ENCODE peak calls at places on chromosomes 6 and 20, in four cellular contexts. V, Q, D and X are unnamed samples. For H3K4me1, the result is how much of the 10 kb centered on the place peaks cover.

GRCh38 chr20:35306931-35307517 is 14.8 kb upstream of the FAM83C start:
- DNase-seq in V (peak), Q (no peak), D (peak), X (no peak)

GRCh38 chr20:1327241-1327653 is 1.7 kb downstream of the SDCBP2 start:
- DNase-seq in V (peak), Q (peak), D (peak), X (peak)

GRCh38 chr6:143337201-143337949 is 113.1 kb downstream of the ADAT2 start:
- DNase-seq in V (no peak), Q (peak), D (peak), X (no peak)

GRCh38 chr20:11234181-11234969 is 560.6 kb upstream of the JAG1 start:
- DNase-seq in V (no peak), Q (no peak), D (no peak), X (no peak)

GRCh38 chr20:47801759-47802158 is 16.5 kb upstream of the SULF2 start:
- DNase-seq in V (no peak), Q (no peak), D (no peak), X (no peak)

GRCh38 chr6:143160008-143160407 is 99.3 kb downstream of the AIG1 start:
- DNase-seq in V (no peak), Q (no peak), D (no peak), X (no peak)

GRCh38 chr20:46636514-46636913 is 14.7 kb downstream of the SLC13A3 start:
- DNase-seq in V (no peak), Q (no peak), D (no peak), X (no peak)

GRCh38 chr20:834151-834747 is 734 bp downstream of the FAM110A start:
- DNase-seq in V (no peak), Q (no peak), D (no peak), X (no peak)

GRCh38 chr6:63610944-63611343 is 24.7 kb upstream of the PHF3 start:
- DNase-seq in V (no peak), Q (no peak), D (no peak), X (no peak)

GRCh38 chr20:17674722-17675518 is 7.1 kb downstream of the RRBP1 start:
- DNase-seq in V (no peak), Q (no peak), D (no peak), X (no peak)
- H3K4me1 ChIP-seq in V (under half), Q (under half), D (half or more), X (half or more)

GRCh38 chr6:89239338-89239737 is 22.2 kb upstream of the GABRR1 start:
- DNase-seq in V (no peak), Q (no peak), D (peak), X (no peak)
- TF ChIP-seq CTCF in V (peak), Q (no peak), D (peak), X (peak)

DNA sequence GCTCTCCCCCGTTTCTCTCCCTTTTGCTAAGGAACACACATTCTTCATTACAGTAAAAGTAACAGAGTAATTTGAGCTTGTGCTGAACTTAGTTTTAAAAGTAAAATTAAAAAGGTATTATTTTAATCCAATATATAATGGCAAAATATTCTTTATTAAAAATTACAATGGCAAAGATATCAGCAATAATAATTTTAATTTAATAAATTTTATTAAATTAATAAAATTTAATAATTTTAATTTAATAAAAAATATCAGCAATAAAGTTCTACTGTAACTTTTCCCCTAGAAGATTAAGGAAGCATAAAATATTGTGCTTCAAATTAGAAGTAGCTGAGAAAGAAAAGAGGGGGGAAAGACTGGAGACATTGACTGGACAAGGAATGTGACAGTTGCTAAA is 32.5 kb downstream of the DSE start:
- DNase-seq in V (no peak), Q (no peak), D (no peak), X (no peak)
- H3K4me3 ChIP-seq in V (no peak), Q (no peak), D (no peak), X (no peak)

GRCh38 chr6:33906413-33906812 is 102.6 kb upstream of the MLN start:
- DNase-seq in V (no peak), Q (no peak), D (no peak), X (no peak)

GRCh38 chr6:33905081-33905609 is 101.3 kb upstream of the MLN start:
- DNase-seq in V (no peak), Q (no peak), D (no peak), X (no peak)

GRCh38 chr6:33903579-33903978 is 99.8 kb upstream of the MLN start:
- DNase-seq in V (no peak), Q (no peak), D (no peak), X (no peak)

GRCh38 chr6:33901822-33902816 is 98.3 kb upstream of the MLN start:
- DNase-seq in V (no peak), Q (no peak), D (no peak), X (no peak)

DNA sequence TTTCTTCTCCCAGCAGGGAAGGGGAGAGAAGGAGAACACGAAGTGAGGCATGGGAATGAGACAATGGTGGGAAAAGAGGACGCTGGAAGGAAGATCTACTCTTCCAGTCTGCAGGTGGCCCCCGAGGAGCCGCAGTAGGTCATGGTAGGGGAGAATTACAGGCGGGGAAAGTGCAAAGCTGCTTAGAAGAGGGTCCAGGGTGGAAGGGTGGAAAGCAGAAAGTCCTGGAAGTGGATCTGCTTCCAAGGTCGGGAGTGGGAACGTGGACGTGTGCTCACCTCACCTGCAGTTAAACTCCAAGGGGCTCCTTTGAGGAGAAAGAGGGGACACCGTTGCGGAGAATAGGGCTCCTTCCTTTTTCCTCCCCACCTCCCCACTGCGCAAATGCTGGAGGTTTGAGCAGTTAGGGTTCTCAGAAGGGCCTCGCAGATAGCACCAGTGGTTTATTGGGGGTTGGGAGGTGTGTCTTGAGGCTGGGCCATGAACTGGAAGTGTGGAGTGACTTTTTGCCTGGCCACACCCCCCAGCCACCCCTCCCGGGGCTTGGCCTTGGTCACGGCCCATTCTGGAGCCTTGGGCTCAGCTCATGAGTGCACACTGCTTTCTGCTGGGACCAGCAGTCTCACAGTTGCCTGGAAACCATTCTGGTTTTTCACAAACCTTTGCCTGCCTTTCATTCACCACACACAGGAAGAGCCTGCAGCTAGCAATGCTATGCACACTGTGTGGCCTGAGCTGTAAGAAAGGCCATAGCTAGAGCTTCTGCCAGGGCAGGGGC is 100.4 kb upstream of the MLN start:
- DNase-seq in V (no peak), Q (no peak), D (peak), X (no peak)
- H3K4me1 ChIP-seq in V (under half), Q (under half), D (under half), X (under half)

GRCh38 chr20:43431120-43431519 is 26.6 kb upstream of the SRSF6 start:
- DNase-seq in V (no peak), Q (no peak), D (no peak), X (no peak)

GRCh38 chr20:43430265-43430664 is 27.4 kb upstream of the SRSF6 start:
- DNase-seq in V (no peak), Q (no peak), D (no peak), X (peak)

GRCh38 chr20:43433250-43433854 is 24.3 kb upstream of the SRSF6 start:
- DNase-seq in V (no peak), Q (no peak), D (no peak), X (no peak)

GRCh38 chr20:43434565-43434964 is 23.1 kb upstream of the SRSF6 start:
- DNase-seq in V (no peak), Q (no peak), D (no peak), X (no peak)

DNA sequence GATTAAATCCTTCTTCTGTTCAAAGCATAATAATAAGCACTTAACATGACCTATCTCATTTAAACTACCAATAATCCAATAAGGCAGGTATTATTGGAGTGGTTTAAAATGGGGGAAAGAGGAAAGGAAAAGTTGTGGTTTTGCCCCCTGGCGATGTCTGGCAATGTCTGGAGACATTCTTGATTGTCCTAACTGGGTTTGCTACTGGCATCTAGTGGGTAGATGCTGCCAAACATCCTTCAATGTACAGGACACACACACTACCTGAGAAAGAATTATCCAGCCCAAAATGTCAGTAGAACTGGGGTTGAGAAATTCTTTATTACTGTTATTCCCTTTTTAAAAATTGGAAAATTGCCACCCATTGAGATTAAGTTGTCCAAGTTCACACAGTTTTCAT is 25.2 kb upstream of the SRSF6 start:
- DNase-seq in V (no peak), Q (no peak), D (no peak), X (no peak)
- TF ChIP-seq CTCF in V (no peak), Q (no peak), D (no peak), X (no peak)